ENCODE peak calls at places on chromosomes 1 and 21, in ten cellular contexts. One of them, this sample, is unnamed.

GRCh38 chr1:39301606-39302005 is 97.1 kb downstream of the MACF1 start:
- ATAC-seq in activated naive CD8-positive, alpha-beta T cell treated with anti-CD3 and anti-CD28 coated beads, Interleukin-2, amount 10 ng/mL, durations not matched to agents 7 days and 5 days: no peak
- ATAC-seq in heart right ventricle: no peak
- ATAC-seq in Right ventricle myocardium superior: no peak
- ATAC-seq in left cardiac atrium: no peak
- ATAC-seq in activated naive CD4-positive, alpha-beta T cell treated with anti-CD3 and anti-CD28 coated beads, Interleukin-2, amount 50 U/mL, for 72 hours: no peak
- ATAC-seq in stimulated activated naive CD8-positive, alpha-beta T cell treated with anti-CD3 and anti-CD28 coated beads, Interleukin-15, amount 100 ng/mL, for 72 hours: no peak
- ATAC-seq in SK-N-SH treated with all-trans-retinoic acid at 6 μM for 48 hours: no peak
- ATAC-seq in mucosa of descending colon: no peak
- ATAC-seq in CD4-positive, CD25-positive, alpha-beta regulatory T cell: no peak
- ATAC-seq in this sample: no peak

GRCh38 chr1:204545881-204546280 is 29.7 kb downstream of the MDM4 start:
- ATAC-seq in activated naive CD4-positive, alpha-beta T cell treated with anti-CD3 and anti-CD28 coated beads, Interleukin-2, amount 50 U/mL, for 72 hours: no peak
- ATAC-seq in heart right ventricle: no peak
- ATAC-seq in Right ventricle myocardium superior: no peak
- ATAC-seq in CD4-positive, CD25-positive, alpha-beta regulatory T cell: no peak
- ATAC-seq in SK-N-SH treated with all-trans-retinoic acid at 6 μM for 48 hours: peak
- ATAC-seq in mucosa of descending colon: no peak
- ATAC-seq in left cardiac atrium: no peak
- ATAC-seq in stimulated activated naive CD8-positive, alpha-beta T cell treated with anti-CD3 and anti-CD28 coated beads, Interleukin-15, amount 100 ng/mL, for 72 hours: no peak
- ATAC-seq in activated naive CD8-positive, alpha-beta T cell treated with anti-CD3 and anti-CD28 coated beads, Interleukin-2, amount 10 ng/mL, durations not matched to agents 7 days and 5 days: no peak
- ATAC-seq in this sample: no peak

GRCh38 chr1:172500207-172500606 is 32.7 kb upstream of the SUCO start:
- ATAC-seq in heart right ventricle: no peak
- ATAC-seq in activated naive CD4-positive, alpha-beta T cell treated with anti-CD3 and anti-CD28 coated beads, Interleukin-2, amount 50 U/mL, for 72 hours: no peak
- ATAC-seq in left cardiac atrium: no peak
- ATAC-seq in activated naive CD8-positive, alpha-beta T cell treated with anti-CD3 and anti-CD28 coated beads, Interleukin-2, amount 10 ng/mL, durations not matched to agents 7 days and 5 days: no peak
- ATAC-seq in Right ventricle myocardium superior: no peak
- ATAC-seq in mucosa of descending colon: no peak
- ATAC-seq in SK-N-SH treated with all-trans-retinoic acid at 6 μM for 48 hours: no peak
- ATAC-seq in CD4-positive, CD25-positive, alpha-beta regulatory T cell: no peak
- ATAC-seq in stimulated activated naive CD8-positive, alpha-beta T cell treated with anti-CD3 and anti-CD28 coated beads, Interleukin-15, amount 100 ng/mL, for 72 hours: no peak
- ATAC-seq in this sample: no peak

GRCh38 chr1:87331319-87332269 is 2.9 kb downstream of the LMO4 start:
- ATAC-seq in Right ventricle myocardium superior: peak
- ATAC-seq in activated naive CD4-positive, alpha-beta T cell treated with anti-CD3 and anti-CD28 coated beads, Interleukin-2, amount 50 U/mL, for 72 hours: no peak
- ATAC-seq in activated naive CD8-positive, alpha-beta T cell treated with anti-CD3 and anti-CD28 coated beads, Interleukin-2, amount 10 ng/mL, durations not matched to agents 7 days and 5 days: peak
- ATAC-seq in CD4-positive, CD25-positive, alpha-beta regulatory T cell: no peak
- ATAC-seq in stimulated activated naive CD8-positive, alpha-beta T cell treated with anti-CD3 and anti-CD28 coated beads, Interleukin-15, amount 100 ng/mL, for 72 hours: peak
- ATAC-seq in left cardiac atrium: peak
- ATAC-seq in heart right ventricle: peak
- ATAC-seq in SK-N-SH treated with all-trans-retinoic acid at 6 μM for 48 hours: peak
- ATAC-seq in mucosa of descending colon: peak
- ATAC-seq in this sample: peak

GRCh38 chr1:100353988-100354387 is 1.7 kb downstream of the CDC14A start:
- ATAC-seq in SK-N-SH treated with all-trans-retinoic acid at 6 μM for 48 hours: peak
- ATAC-seq in stimulated activated naive CD8-positive, alpha-beta T cell treated with anti-CD3 and anti-CD28 coated beads, Interleukin-15, amount 100 ng/mL, for 72 hours: no peak
- ATAC-seq in activated naive CD8-positive, alpha-beta T cell treated with anti-CD3 and anti-CD28 coated beads, Interleukin-2, amount 10 ng/mL, durations not matched to agents 7 days and 5 days: no peak
- ATAC-seq in activated naive CD4-positive, alpha-beta T cell treated with anti-CD3 and anti-CD28 coated beads, Interleukin-2, amount 50 U/mL, for 72 hours: no peak
- ATAC-seq in heart right ventricle: no peak
- ATAC-seq in left cardiac atrium: no peak
- ATAC-seq in mucosa of descending colon: peak
- ATAC-seq in Right ventricle myocardium superior: no peak
- ATAC-seq in CD4-positive, CD25-positive, alpha-beta regulatory T cell: no peak
- ATAC-seq in this sample: no peak

GRCh38 chr21:45766501-45766900 is 123.0 kb downstream of the PCBP3 start:
- ATAC-seq in activated naive CD8-positive, alpha-beta T cell treated with anti-CD3 and anti-CD28 coated beads, Interleukin-2, amount 10 ng/mL, durations not matched to agents 7 days and 5 days: no peak
- ATAC-seq in mucosa of descending colon: no peak
- ATAC-seq in SK-N-SH treated with all-trans-retinoic acid at 6 μM for 48 hours: no peak
- ATAC-seq in left cardiac atrium: no peak
- ATAC-seq in activated naive CD4-positive, alpha-beta T cell treated with anti-CD3 and anti-CD28 coated beads, Interleukin-2, amount 50 U/mL, for 72 hours: no peak
- ATAC-seq in Right ventricle myocardium superior: no peak
- ATAC-seq in CD4-positive, CD25-positive, alpha-beta regulatory T cell: no peak
- ATAC-seq in heart right ventricle: no peak
- ATAC-seq in stimulated activated naive CD8-positive, alpha-beta T cell treated with anti-CD3 and anti-CD28 coated beads, Interleukin-15, amount 100 ng/mL, for 72 hours: no peak
- ATAC-seq in this sample: no peak

GRCh38 chr1:154626456-154627246 is 18.7 kb upstream of the ADAR start:
- ATAC-seq in CD4-positive, CD25-positive, alpha-beta regulatory T cell: no peak
- ATAC-seq in left cardiac atrium: peak
- ATAC-seq in SK-N-SH treated with all-trans-retinoic acid at 6 μM for 48 hours: peak
- ATAC-seq in activated naive CD4-positive, alpha-beta T cell treated with anti-CD3 and anti-CD28 coated beads, Interleukin-2, amount 50 U/mL, for 72 hours: peak
- ATAC-seq in mucosa of descending colon: peak
- ATAC-seq in Right ventricle myocardium superior: peak
- ATAC-seq in stimulated activated naive CD8-positive, alpha-beta T cell treated with anti-CD3 and anti-CD28 coated beads, Interleukin-15, amount 100 ng/mL, for 72 hours: peak
- ATAC-seq in activated naive CD8-positive, alpha-beta T cell treated with anti-CD3 and anti-CD28 coated beads, Interleukin-2, amount 10 ng/mL, durations not matched to agents 7 days and 5 days: peak
- ATAC-seq in heart right ventricle: peak
- ATAC-seq in this sample: peak

GRCh38 chr1:25795955-25796806 is 3.8 kb upstream of the SELENON start:
- ATAC-seq in activated naive CD4-positive, alpha-beta T cell treated with anti-CD3 and anti-CD28 coated beads, Interleukin-2, amount 50 U/mL, for 72 hours: peak
- ATAC-seq in CD4-positive, CD25-positive, alpha-beta regulatory T cell: peak
- ATAC-seq in SK-N-SH treated with all-trans-retinoic acid at 6 μM for 48 hours: no peak
- ATAC-seq in left cardiac atrium: no peak
- ATAC-seq in heart right ventricle: peak
- ATAC-seq in Right ventricle myocardium superior: peak
- ATAC-seq in mucosa of descending colon: peak
- ATAC-seq in activated naive CD8-positive, alpha-beta T cell treated with anti-CD3 and anti-CD28 coated beads, Interleukin-2, amount 10 ng/mL, durations not matched to agents 7 days and 5 days: peak
- ATAC-seq in stimulated activated naive CD8-positive, alpha-beta T cell treated with anti-CD3 and anti-CD28 coated beads, Interleukin-15, amount 100 ng/mL, for 72 hours: peak
- ATAC-seq in this sample: no peak

GRCh38 chr1:170586942-170587593 is 55.1 kb downstream of the GORAB start:
- ATAC-seq in mucosa of descending colon: no peak
- ATAC-seq in heart right ventricle: peak
- ATAC-seq in CD4-positive, CD25-positive, alpha-beta regulatory T cell: no peak
- ATAC-seq in Right ventricle myocardium superior: peak
- ATAC-seq in stimulated activated naive CD8-positive, alpha-beta T cell treated with anti-CD3 and anti-CD28 coated beads, Interleukin-15, amount 100 ng/mL, for 72 hours: no peak
- ATAC-seq in activated naive CD4-positive, alpha-beta T cell treated with anti-CD3 and anti-CD28 coated beads, Interleukin-2, amount 50 U/mL, for 72 hours: no peak
- ATAC-seq in SK-N-SH treated with all-trans-retinoic acid at 6 μM for 48 hours: peak
- ATAC-seq in activated naive CD8-positive, alpha-beta T cell treated with anti-CD3 and anti-CD28 coated beads, Interleukin-2, amount 10 ng/mL, durations not matched to agents 7 days and 5 days: no peak
- ATAC-seq in left cardiac atrium: peak
- ATAC-seq in this sample: no peak

GRCh38 chr1:229879746-229880145 is 187.3 kb upstream of the GALNT2 start:
- ATAC-seq in Right ventricle myocardium superior: no peak
- ATAC-seq in stimulated activated naive CD8-positive, alpha-beta T cell treated with anti-CD3 and anti-CD28 coated beads, Interleukin-15, amount 100 ng/mL, for 72 hours: no peak
- ATAC-seq in activated naive CD8-positive, alpha-beta T cell treated with anti-CD3 and anti-CD28 coated beads, Interleukin-2, amount 10 ng/mL, durations not matched to agents 7 days and 5 days: no peak
- ATAC-seq in mucosa of descending colon: no peak
- ATAC-seq in heart right ventricle: peak
- ATAC-seq in CD4-positive, CD25-positive, alpha-beta regulatory T cell: no peak
- ATAC-seq in left cardiac atrium: peak
- ATAC-seq in SK-N-SH treated with all-trans-retinoic acid at 6 μM for 48 hours: no peak
- ATAC-seq in activated naive CD4-positive, alpha-beta T cell treated with anti-CD3 and anti-CD28 coated beads, Interleukin-2, amount 50 U/mL, for 72 hours: no peak
- ATAC-seq in this sample: no peak

GRCh38 chr1:47785561-47786271 is 211.5 kb downstream of the TRABD2B start:
- ATAC-seq in activated naive CD4-positive, alpha-beta T cell treated with anti-CD3 and anti-CD28 coated beads, Interleukin-2, amount 50 U/mL, for 72 hours: no peak
- ATAC-seq in activated naive CD8-positive, alpha-beta T cell treated with anti-CD3 and anti-CD28 coated beads, Interleukin-2, amount 10 ng/mL, durations not matched to agents 7 days and 5 days: no peak
- ATAC-seq in stimulated activated naive CD8-positive, alpha-beta T cell treated with anti-CD3 and anti-CD28 coated beads, Interleukin-15, amount 100 ng/mL, for 72 hours: no peak
- ATAC-seq in heart right ventricle: peak
- ATAC-seq in left cardiac atrium: peak
- ATAC-seq in mucosa of descending colon: peak
- ATAC-seq in CD4-positive, CD25-positive, alpha-beta regulatory T cell: no peak
- ATAC-seq in Right ventricle myocardium superior: peak
- ATAC-seq in SK-N-SH treated with all-trans-retinoic acid at 6 μM for 48 hours: peak
- ATAC-seq in this sample: no peak

GRCh38 chr1:16161717-16162116 is 5.8 kb upstream of the EPHA2 start:
- ATAC-seq in activated naive CD4-positive, alpha-beta T cell treated with anti-CD3 and anti-CD28 coated beads, Interleukin-2, amount 50 U/mL, for 72 hours: no peak
- ATAC-seq in mucosa of descending colon: peak
- ATAC-seq in heart right ventricle: no peak
- ATAC-seq in SK-N-SH treated with all-trans-retinoic acid at 6 μM for 48 hours: no peak
- ATAC-seq in CD4-positive, CD25-positive, alpha-beta regulatory T cell: no peak
- ATAC-seq in activated naive CD8-positive, alpha-beta T cell treated with anti-CD3 and anti-CD28 coated beads, Interleukin-2, amount 10 ng/mL, durations not matched to agents 7 days and 5 days: peak
- ATAC-seq in stimulated activated naive CD8-positive, alpha-beta T cell treated with anti-CD3 and anti-CD28 coated beads, Interleukin-15, amount 100 ng/mL, for 72 hours: no peak
- ATAC-seq in left cardiac atrium: no peak
- ATAC-seq in Right ventricle myocardium superior: no peak
- ATAC-seq in this sample: no peak

GRCh38 chr1:234529661-234530237 is 50.8 kb upstream of the TARBP1 start:
- ATAC-seq in mucosa of descending colon: no peak
- ATAC-seq in Right ventricle myocardium superior: no peak
- ATAC-seq in activated naive CD4-positive, alpha-beta T cell treated with anti-CD3 and anti-CD28 coated beads, Interleukin-2, amount 50 U/mL, for 72 hours: no peak
- ATAC-seq in stimulated activated naive CD8-positive, alpha-beta T cell treated with anti-CD3 and anti-CD28 coated beads, Interleukin-15, amount 100 ng/mL, for 72 hours: peak
- ATAC-seq in CD4-positive, CD25-positive, alpha-beta regulatory T cell: no peak
- ATAC-seq in left cardiac atrium: no peak
- ATAC-seq in activated naive CD8-positive, alpha-beta T cell treated with anti-CD3 and anti-CD28 coated beads, Interleukin-2, amount 10 ng/mL, durations not matched to agents 7 days and 5 days: peak
- ATAC-seq in heart right ventricle: no peak
- ATAC-seq in SK-N-SH treated with all-trans-retinoic acid at 6 μM for 48 hours: no peak
- ATAC-seq in this sample: peak

GRCh38 chr21:33374080-33374873 is 28.9 kb upstream of the IFNGR2 start:
- ATAC-seq in heart right ventricle: peak
- ATAC-seq in left cardiac atrium: peak
- ATAC-seq in stimulated activated naive CD8-positive, alpha-beta T cell treated with anti-CD3 and anti-CD28 coated beads, Interleukin-15, amount 100 ng/mL, for 72 hours: peak
- ATAC-seq in activated naive CD4-positive, alpha-beta T cell treated with anti-CD3 and anti-CD28 coated beads, Interleukin-2, amount 50 U/mL, for 72 hours: peak
- ATAC-seq in Right ventricle myocardium superior: peak
- ATAC-seq in mucosa of descending colon: peak
- ATAC-seq in CD4-positive, CD25-positive, alpha-beta regulatory T cell: peak
- ATAC-seq in activated naive CD8-positive, alpha-beta T cell treated with anti-CD3 and anti-CD28 coated beads, Interleukin-2, amount 10 ng/mL, durations not matched to agents 7 days and 5 days: peak
- ATAC-seq in SK-N-SH treated with all-trans-retinoic acid at 6 μM for 48 hours: peak
- ATAC-seq in this sample: peak

GRCh38 chr1:18643154-18644012 is 12.7 kb downstream of the PAX7 start:
- ATAC-seq in heart right ventricle: no peak
- ATAC-seq in Right ventricle myocardium superior: no peak
- ATAC-seq in stimulated activated naive CD8-positive, alpha-beta T cell treated with anti-CD3 and anti-CD28 coated beads, Interleukin-15, amount 100 ng/mL, for 72 hours: peak
- ATAC-seq in activated naive CD8-positive, alpha-beta T cell treated with anti-CD3 and anti-CD28 coated beads, Interleukin-2, amount 10 ng/mL, durations not matched to agents 7 days and 5 days: no peak
- ATAC-seq in activated naive CD4-positive, alpha-beta T cell treated with anti-CD3 and anti-CD28 coated beads, Interleukin-2, amount 50 U/mL, for 72 hours: no peak
- ATAC-seq in left cardiac atrium: no peak
- ATAC-seq in CD4-positive, CD25-positive, alpha-beta regulatory T cell: no peak
- ATAC-seq in SK-N-SH treated with all-trans-retinoic acid at 6 μM for 48 hours: peak
- ATAC-seq in mucosa of descending colon: no peak
- ATAC-seq in this sample: no peak

GRCh38 chr1:82177190-82177589 is 376.5 kb downstream of the ADGRL2 start:
- ATAC-seq in activated naive CD8-positive, alpha-beta T cell treated with anti-CD3 and anti-CD28 coated beads, Interleukin-2, amount 10 ng/mL, durations not matched to agents 7 days and 5 days: no peak
- ATAC-seq in SK-N-SH treated with all-trans-retinoic acid at 6 μM for 48 hours: no peak
- ATAC-seq in CD4-positive, CD25-positive, alpha-beta regulatory T cell: no peak
- ATAC-seq in stimulated activated naive CD8-positive, alpha-beta T cell treated with anti-CD3 and anti-CD28 coated beads, Interleukin-15, amount 100 ng/mL, for 72 hours: no peak
- ATAC-seq in Right ventricle myocardium superior: no peak
- ATAC-seq in mucosa of descending colon: no peak
- ATAC-seq in left cardiac atrium: no peak
- ATAC-seq in heart right ventricle: no peak
- ATAC-seq in activated naive CD4-positive, alpha-beta T cell treated with anti-CD3 and anti-CD28 coated beads, Interleukin-2, amount 50 U/mL, for 72 hours: no peak
- ATAC-seq in this sample: no peak

GRCh38 chr21:15134711-15135110 is 69.9 kb upstream of the NRIP1 start:
- ATAC-seq in activated naive CD8-positive, alpha-beta T cell treated with anti-CD3 and anti-CD28 coated beads, Interleukin-2, amount 10 ng/mL, durations not matched to agents 7 days and 5 days: no peak
- ATAC-seq in CD4-positive, CD25-positive, alpha-beta regulatory T cell: no peak
- ATAC-seq in activated naive CD4-positive, alpha-beta T cell treated with anti-CD3 and anti-CD28 coated beads, Interleukin-2, amount 50 U/mL, for 72 hours: no peak
- ATAC-seq in SK-N-SH treated with all-trans-retinoic acid at 6 μM for 48 hours: no peak
- ATAC-seq in stimulated activated naive CD8-positive, alpha-beta T cell treated with anti-CD3 and anti-CD28 coated beads, Interleukin-15, amount 100 ng/mL, for 72 hours: no peak
- ATAC-seq in left cardiac atrium: no peak
- ATAC-seq in heart right ventricle: no peak
- ATAC-seq in Right ventricle myocardium superior: peak
- ATAC-seq in mucosa of descending colon: peak
- ATAC-seq in this sample: no peak

GRCh38 chr1:2553871-2554620 is 2.1 kb upstream of the TNFRSF14 start:
- ATAC-seq in Right ventricle myocardium superior: no peak
- ATAC-seq in stimulated activated naive CD8-positive, alpha-beta T cell treated with anti-CD3 and anti-CD28 coated beads, Interleukin-15, amount 100 ng/mL, for 72 hours: no peak
- ATAC-seq in CD4-positive, CD25-positive, alpha-beta regulatory T cell: no peak
- ATAC-seq in mucosa of descending colon: no peak
- ATAC-seq in SK-N-SH treated with all-trans-retinoic acid at 6 μM for 48 hours: no peak
- ATAC-seq in activated naive CD8-positive, alpha-beta T cell treated with anti-CD3 and anti-CD28 coated beads, Interleukin-2, amount 10 ng/mL, durations not matched to agents 7 days and 5 days: no peak
- ATAC-seq in activated naive CD4-positive, alpha-beta T cell treated with anti-CD3 and anti-CD28 coated beads, Interleukin-2, amount 50 U/mL, for 72 hours: no peak
- ATAC-seq in left cardiac atrium: no peak
- ATAC-seq in heart right ventricle: no peak
- ATAC-seq in this sample: no peak

GRCh38 chr1:56457767-56458375 is 121.5 kb downstream of the PLPP3 start:
- ATAC-seq in left cardiac atrium: peak
- ATAC-seq in Right ventricle myocardium superior: no peak
- ATAC-seq in SK-N-SH treated with all-trans-retinoic acid at 6 μM for 48 hours: no peak
- ATAC-seq in activated naive CD4-positive, alpha-beta T cell treated with anti-CD3 and anti-CD28 coated beads, Interleukin-2, amount 50 U/mL, for 72 hours: no peak
- ATAC-seq in CD4-positive, CD25-positive, alpha-beta regulatory T cell: no peak
- ATAC-seq in activated naive CD8-positive, alpha-beta T cell treated with anti-CD3 and anti-CD28 coated beads, Interleukin-2, amount 10 ng/mL, durations not matched to agents 7 days and 5 days: no peak
- ATAC-seq in heart right ventricle: no peak
- ATAC-seq in mucosa of descending colon: no peak
- ATAC-seq in stimulated activated naive CD8-positive, alpha-beta T cell treated with anti-CD3 and anti-CD28 coated beads, Interleukin-15, amount 100 ng/mL, for 72 hours: no peak
- ATAC-seq in this sample: no peak

GRCh38 chr1:207839083-207839413 is 71.9 kb downstream of the CD34 start:
- ATAC-seq in CD4-positive, CD25-positive, alpha-beta regulatory T cell: no peak
- ATAC-seq in activated naive CD4-positive, alpha-beta T cell treated with anti-CD3 and anti-CD28 coated beads, Interleukin-2, amount 50 U/mL, for 72 hours: peak
- ATAC-seq in heart right ventricle: no peak
- ATAC-seq in activated naive CD8-positive, alpha-beta T cell treated with anti-CD3 and anti-CD28 coated beads, Interleukin-2, amount 10 ng/mL, durations not matched to agents 7 days and 5 days: peak
- ATAC-seq in left cardiac atrium: no peak
- ATAC-seq in SK-N-SH treated with all-trans-retinoic acid at 6 μM for 48 hours: no peak
- ATAC-seq in mucosa of descending colon: no peak
- ATAC-seq in Right ventricle myocardium superior: no peak
- ATAC-seq in stimulated activated naive CD8-positive, alpha-beta T cell treated with anti-CD3 and anti-CD28 coated beads, Interleukin-15, amount 100 ng/mL, for 72 hours: peak
- ATAC-seq in this sample: no peak

GRCh38 chr1:155827450-155827849 is 29.6 kb downstream of the GON4L start:
- ATAC-seq in stimulated activated naive CD8-positive, alpha-beta T cell treated with anti-CD3 and anti-CD28 coated beads, Interleukin-15, amount 100 ng/mL, for 72 hours: no peak
- ATAC-seq in Right ventricle myocardium superior: no peak
- ATAC-seq in SK-N-SH treated with all-trans-retinoic acid at 6 μM for 48 hours: no peak
- ATAC-seq in activated naive CD4-positive, alpha-beta T cell treated with anti-CD3 and anti-CD28 coated beads, Interleukin-2, amount 50 U/mL, for 72 hours: no peak
- ATAC-seq in heart right ventricle: no peak
- ATAC-seq in CD4-positive, CD25-positive, alpha-beta regulatory T cell: no peak
- ATAC-seq in mucosa of descending colon: no peak
- ATAC-seq in activated naive CD8-positive, alpha-beta T cell treated with anti-CD3 and anti-CD28 coated beads, Interleukin-2, amount 10 ng/mL, durations not matched to agents 7 days and 5 days: no peak
- ATAC-seq in left cardiac atrium: no peak
- ATAC-seq in this sample: no peak

GRCh38 chr1:187027259-187027658 is 198.5 kb downstream of the PLA2G4A start:
- ATAC-seq in SK-N-SH treated with all-trans-retinoic acid at 6 μM for 48 hours: no peak
- ATAC-seq in stimulated activated naive CD8-positive, alpha-beta T cell treated with anti-CD3 and anti-CD28 coated beads, Interleukin-15, amount 100 ng/mL, for 72 hours: peak
- ATAC-seq in left cardiac atrium: no peak
- ATAC-seq in Right ventricle myocardium superior: no peak
- ATAC-seq in activated naive CD8-positive, alpha-beta T cell treated with anti-CD3 and anti-CD28 coated beads, Interleukin-2, amount 10 ng/mL, durations not matched to agents 7 days and 5 days: no peak
- ATAC-seq in heart right ventricle: no peak
- ATAC-seq in activated naive CD4-positive, alpha-beta T cell treated with anti-CD3 and anti-CD28 coated beads, Interleukin-2, amount 50 U/mL, for 72 hours: no peak
- ATAC-seq in CD4-positive, CD25-positive, alpha-beta regulatory T cell: no peak
- ATAC-seq in mucosa of descending colon: no peak
- ATAC-seq in this sample: peak